ENCODE peak calls at places on chromosomes 6 and 20, in seven cellular contexts. U is brain microvascular endothelial cell, F is cardiac muscle cell, V is PC-9, Q is heart left ventricle, Y is body of pancreas, Z is esophagus muscularis mucosa. P is an unnamed sample.

GRCh38 chr6:141483561-141484061 is 649.1 kb upstream of the GJE1 start:
- DNase-seq in U (peak; percentile 94), F (no peak), V (no peak), Q (peak; percentile 41), Y (no peak), Z (no peak), P (peak; percentile 27)

GRCh38 chr6:42140051-42140450 is 2.4 kb downstream of the C6orf132 start:
- DNase-seq in U (no peak), F (no peak), V (peak; percentile 66), Q (no peak), Y (peak; percentile 43), Z (no peak), P (peak; percentile 38)

GRCh38 chr6:130366011-130366963 is at the start of gene TMEM200A:
- DNase-seq in U (peak; percentile 48), F (peak; percentile 54), V (no peak), Q (no peak), Y (peak; percentile 22), Z (peak; percentile 90), P (peak; percentile 61)

GRCh38 chr6:491233-491632 is 99.7 kb downstream of the IRF4 start:
- DNase-seq in U (no peak), F (no peak), V (no peak), Q (no peak), Y (no peak), Z (no peak), P (no peak)

GRCh38 chr20:57654363-57654997 is 34.3 kb upstream of the ZBP1 start:
- DNase-seq in U (peak; percentile 32), F (peak; percentile 71), V (peak; percentile 67), Q (peak; percentile 53), Y (peak; percentile 62), Z (peak; percentile 89), P (peak; percentile 61)

GRCh38 chr6:137571854-137572253 is 77.7 kb upstream of the OLIG3 start:
- DNase-seq in U (peak; percentile 16), F (peak; percentile 26), V (peak; percentile 21), Q (no peak), Y (peak; percentile 57), Z (no peak), P (no peak)

GRCh38 chr6:144285798-144286502 is 815 bp downstream of the UTRN start:
- DNase-seq in U (peak; percentile 26), F (peak; percentile 83), V (peak; percentile 76), Q (peak; percentile 80), Y (peak; percentile 76), Z (peak; percentile 93), P (peak; percentile 86)

GRCh38 chr6:169827372-169827771 is 76.0 kb downstream of the ERMARD start:
- DNase-seq in U (no peak), F (no peak), V (no peak), Q (no peak), Y (no peak), Z (peak; percentile 78), P (no peak)

GRCh38 chr6:84139311-84139710 is 88.1 kb downstream of the CEP162 start:
- DNase-seq in U (no peak), F (no peak), V (no peak), Q (no peak), Y (no peak), Z (no peak), P (no peak)

GRCh38 chr20:44969320-44969879 is 3.1 kb downstream of the STK4 start:
- DNase-seq in U (peak; percentile 46), F (no peak), V (no peak), Q (no peak), Y (no peak), Z (no peak), P (no peak)

GRCh38 chr6:4397307-4397706 is 261.9 kb upstream of the ECI2 start:
- DNase-seq in U (no peak), F (no peak), V (no peak), Q (no peak), Y (no peak), Z (no peak), P (no peak)

GRCh38 chr20:20024942-20025341 is 7.8 kb downstream of the NAA20 start:
- DNase-seq in U (no peak), F (no peak), V (no peak), Q (no peak), Y (no peak), Z (no peak), P (no peak)

GRCh38 chr6:30964075-30964474 is 19.4 kb upstream of the MUC21 start:
- DNase-seq in U (no peak), F (no peak), V (no peak), Q (no peak), Y (no peak), Z (no peak), P (no peak)

GRCh38 chr20:48697845-48698491 is 129.8 kb downstream of the PREX1 start:
- DNase-seq in U (peak; percentile 51), F (peak; percentile 97), V (peak; percentile 95), Q (peak; percentile 81), Y (peak; percentile 79), Z (no peak), P (peak; percentile 95)

GRCh38 chr6:5175195-5175594 is 85.6 kb downstream of the LYRM4 start:
- DNase-seq in U (no peak), F (peak; percentile 49), V (no peak), Q (no peak), Y (no peak), Z (no peak), P (no peak)

GRCh38 chr6:11632231-11632630 is 94.7 kb downstream of the TMEM170B start:
- DNase-seq in U (no peak), F (no peak), V (peak; percentile 82), Q (no peak), Y (no peak), Z (no peak), P (no peak)

GRCh38 chr6:159594750-159595117 is 98.3 kb downstream of the SOD2 start:
- DNase-seq in U (no peak), F (no peak), V (no peak), Q (no peak), Y (no peak), Z (no peak), P (no peak)

GRCh38 chr6:13273202-13273930 is 55.0 kb downstream of the TBC1D7 start:
- DNase-seq in U (no peak), F (no peak), V (no peak), Q (no peak), Y (no peak), Z (no peak), P (no peak)

GRCh38 chr6:13274707-13275434 is 53.5 kb downstream of the TBC1D7 start:
- DNase-seq in U (no peak), F (no peak), V (no peak), Q (no peak), Y (no peak), Z (no peak), P (no peak)

GRCh38 chr6:13275435-13275989 is 52.8 kb downstream of the TBC1D7 start:
- DNase-seq in U (no peak), F (no peak), V (no peak), Q (no peak), Y (no peak), Z (no peak), P (no peak)

GRCh38 chr6:13273931-13274706 is 54.2 kb downstream of the TBC1D7 start:
- DNase-seq in U (no peak), F (no peak), V (no peak), Q (no peak), Y (no peak), Z (no peak), P (peak; percentile 31)

GRCh38 chr6:13272131-13273046 is 55.9 kb downstream of the TBC1D7 start:
- DNase-seq in U (no peak), F (no peak), V (no peak), Q (peak; percentile 44), Y (peak; percentile 19), Z (no peak), P (peak; percentile 37)
- H3K4me3 ChIP-seq in U (no peak overlapping the region), F (no peak overlapping the region), V (no peak overlapping the region), Q (no peak overlapping the region), Y (no peak overlapping the region), Z (no peak overlapping the region), P (no peak overlapping the region)

DNA sequence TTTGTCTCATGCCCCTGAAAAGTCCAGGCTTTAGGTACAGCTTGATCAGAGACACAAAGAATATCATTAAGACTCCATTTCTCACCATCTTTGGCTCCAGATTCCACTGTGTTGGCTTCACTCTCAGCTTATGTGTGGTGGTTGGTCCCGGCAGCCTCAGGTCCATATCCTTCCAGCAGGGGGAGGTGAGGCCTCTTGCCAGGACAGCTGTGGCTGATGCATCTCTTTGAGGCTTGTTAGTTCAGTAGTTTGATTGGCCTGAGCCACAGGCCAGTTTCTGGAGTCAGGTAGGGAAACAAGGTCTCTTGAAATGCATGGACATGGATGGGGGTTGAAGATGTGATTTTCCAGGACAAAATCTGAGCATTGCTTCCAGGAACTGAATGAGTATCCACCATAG is 62.4 kb downstream of the JAG1 start:
- DNase-seq in U (peak; percentile 78), F (peak; percentile 54), V (no peak), Q (peak; percentile 68), Y (peak; percentile 75), Z (no peak), P (no peak)
- TF ChIP-seq CTCF in U (peak; percentile 81), F (peak; percentile 55), V (peak; percentile 37), Q (peak; percentile 69), Y (peak; percentile 28), Z (peak; percentile 41), P (peak; percentile 18)

GRCh38 chr20:32439132-32439829 is 81.2 kb downstream of the ASXL1 start:
- DNase-seq in U (peak; percentile 75), F (no peak), V (no peak), Q (no peak), Y (no peak), Z (no peak), P (no peak)

GRCh38 chr20:32440758-32441078 is 82.6 kb downstream of the ASXL1 start:
- DNase-seq in U (no peak), F (no peak), V (no peak), Q (no peak), Y (no peak), Z (no peak), P (no peak)

GRCh38 chr20:32438331-32438858 is 80.3 kb downstream of the ASXL1 start:
- DNase-seq in U (no peak), F (no peak), V (no peak), Q (no peak), Y (no peak), Z (no peak), P (no peak)

GRCh38 chr20:32441638-32442037 is 83.5 kb downstream of the ASXL1 start:
- DNase-seq in U (no peak), F (no peak), V (no peak), Q (no peak), Y (no peak), Z (no peak), P (no peak)

GRCh38 chr20:32440069-32440757 is 82.1 kb downstream of the ASXL1 start:
- DNase-seq in U (no peak), F (no peak), V (no peak), Q (no peak), Y (no peak), Z (no peak), P (no peak)
- H3K36me3 ChIP-seq in U (peaks cover 72% of the 10 kb centered on the region), F (peaks cover 28% of the 10 kb centered on the region), V (peaks cover 6% of the 10 kb centered on the region), Q (peaks cover 86% of the 10 kb centered on the region), Y (peaks cover 4% of the 10 kb centered on the region), Z (peaks cover 73% of the 10 kb centered on the region), P (no peaks in the 10 kb centered on the region)

GRCh38 chr6:149044394-149044965 is 273.0 kb upstream of the TAB2 start:
- DNase-seq in U (no peak), F (no peak), V (no peak), Q (no peak), Y (no peak), Z (peak; percentile 72), P (no peak)

GRCh38 chr6:149046164-149046821 is 271.2 kb upstream of the TAB2 start:
- DNase-seq in U (no peak), F (no peak), V (no peak), Q (no peak), Y (no peak), Z (peak; percentile 68), P (no peak)

GRCh38 chr6:149043476-149044130 is 273.9 kb upstream of the TAB2 start:
- DNase-seq in U (peak; percentile 22), F (no peak), V (peak; percentile 2), Q (no peak), Y (no peak), Z (no peak), P (no peak)

GRCh38 chr6:149046822-149047246 is 270.7 kb upstream of the TAB2 start:
- DNase-seq in U (no peak), F (no peak), V (no peak), Q (no peak), Y (no peak), Z (no peak), P (no peak)

GRCh38 chr6:149045404-149045803 is 272.1 kb upstream of the TAB2 start:
- DNase-seq in U (no peak), F (no peak), V (no peak), Q (no peak), Y (no peak), Z (peak; percentile 86), P (no peak)
- H3K4me3 ChIP-seq in U (no peak overlapping the region), F (no peak overlapping the region), V (no peak overlapping the region), Q (no peak overlapping the region), Y (no peak overlapping the region), Z (no peak overlapping the region), P (no peak overlapping the region)